ENCODE peak calls at places on chromosomes 4 and X, in seven cellular contexts. G is transverse colon, I is A549, X is osteoblast, P is upper lobe of left lung, B is OCI-LY7, E is PC-3. W is an unnamed sample.

GRCh38 chr4:168631241-168632151 is 134.6 kb downstream of the PALLD start:
- DNase-seq in G (peak), I (peak), X (peak), P (peak), B (no peak), E (peak), W (peak)

GRCh38 chr4:80207172-80207583 is 9.9 kb downstream of the PRDM8 start:
- DNase-seq in G (no peak), I (no peak), X (peak), P (no peak), B (no peak), E (no peak), W (no peak)

GRCh38 chrX:103687073-103687695 is 685 bp upstream of the MORF4L2 start:
- DNase-seq in G (peak), I (peak), X (peak), P (peak), B (peak), E (peak), W (peak)

GRCh38 chrX:122626871-122627270 is 557.2 kb upstream of the GRIA3 start:
- DNase-seq in G (no peak), I (no peak), X (no peak), P (no peak), B (no peak), E (peak), W (no peak)

GRCh38 chr4:42718336-42718735 is 61.4 kb upstream of the ATP8A1 start:
- DNase-seq in G (no peak), I (no peak), X (no peak), P (no peak), B (no peak), E (no peak), W (no peak)

GRCh38 chr4:118351851-118352827 is 664 bp downstream of the PRSS12 start:
- DNase-seq in G (peak), I (peak), X (peak), P (peak), B (no peak), E (no peak), W (peak)

GRCh38 chr4:75497133-75497532 is 17.1 kb downstream of the RCHY1 start:
- DNase-seq in G (no peak), I (no peak), X (no peak), P (no peak), B (no peak), E (peak), W (no peak)

GRCh38 chrX:57871463-57871862 is 38.8 kb downstream of the ZXDA start:
- DNase-seq in G (no peak), I (no peak), X (no peak), P (no peak), B (no peak), E (no peak), W (no peak)

GRCh38 chr4:158255727-158256324 is 45.5 kb downstream of the TMEM144 start:
- DNase-seq in G (no peak), I (peak), X (no peak), P (no peak), B (peak), E (peak), W (peak)

GRCh38 chrX:106468433-106468832 is 143.3 kb upstream of the RADX start:
- DNase-seq in G (no peak), I (no peak), X (no peak), P (no peak), B (no peak), E (no peak), W (no peak)

GRCh38 chrX:124151195-124151594 is 181.3 kb upstream of the TEX13D start:
- DNase-seq in G (no peak), I (no peak), X (no peak), P (no peak), B (no peak), E (no peak), W (no peak)

GRCh38 chr4:168995537-168996295 is 14.3 kb downstream of the CBR4 start:
- DNase-seq in G (no peak), I (peak), X (no peak), P (no peak), B (no peak), E (peak), W (peak)

GRCh38 chrX:88425739-88426138 is 321.3 kb upstream of the CPXCR1 start:
- DNase-seq in G (no peak), I (peak), X (no peak), P (no peak), B (no peak), E (peak), W (peak)

GRCh38 chr4:88442636-88443260 is 14.2 kb upstream of the HERC5 start:
- DNase-seq in G (no peak), I (no peak), X (no peak), P (no peak), B (no peak), E (no peak), W (no peak)

GRCh38 chr4:17327587-17327986 is 184.3 kb downstream of the QDPR start:
- DNase-seq in G (no peak), I (no peak), X (no peak), P (no peak), B (no peak), E (no peak), W (no peak)

GRCh38 chrX:7059214-7059838 is 88.2 kb upstream of the STS start:
- DNase-seq in G (no peak), I (no peak), X (no peak), P (no peak), B (no peak), E (no peak), W (no peak)
- H3K27ac ChIP-seq in G (no peak), I (no peak), X (no peak), P (no peak), B (no peak), E (no peak), W (no peak)

GRCh38 chr4:82372874-82373815 is 646 bp downstream of the HNRNPD start:
- DNase-seq in G (peak), I (peak), X (peak), P (peak), B (peak), E (peak), W (peak)

GRCh38 chr4:82380344-82380743 is 6.6 kb upstream of the HNRNPD start:
- DNase-seq in G (no peak), I (no peak), X (no peak), P (no peak), B (no peak), E (peak), W (no peak)

GRCh38 chr4:82372502-82372873 is 1.3 kb downstream of the HNRNPD start:
- DNase-seq in G (peak), I (peak), X (no peak), P (peak), B (peak), E (peak), W (peak)

GRCh38 chr4:82373816-82374740 is at the start of gene HNRNPD:
- DNase-seq in G (peak), I (peak), X (peak), P (peak), B (peak), E (peak), W (peak)

DNA sequence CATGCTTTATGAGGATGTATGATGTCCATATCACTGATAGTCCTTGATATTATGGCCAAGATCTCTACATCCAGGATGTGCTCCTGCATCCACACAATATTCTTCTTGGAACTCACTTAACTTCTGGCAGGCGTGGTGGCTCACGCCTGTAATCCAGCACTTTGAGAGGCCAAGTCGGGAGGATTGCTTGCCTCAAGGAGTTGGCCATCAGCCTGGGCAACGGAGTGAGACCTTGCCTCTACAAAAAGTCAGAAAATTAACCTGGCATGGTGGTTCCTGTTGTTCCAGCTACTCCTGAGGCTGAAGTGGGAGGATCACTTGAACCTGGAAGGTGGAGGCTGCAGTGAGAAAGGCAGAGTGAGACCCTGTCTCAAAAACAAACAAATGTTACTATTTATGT is 2.3 kb upstream of the HNRNPD start:
- DNase-seq in G (no peak), I (no peak), X (no peak), P (no peak), B (no peak), E (no peak), W (no peak)
- H3K4me3 ChIP-seq in G (no peak), I (no peak), X (no peak), P (no peak), B (peak), E (peak), W (no peak)

DNA sequence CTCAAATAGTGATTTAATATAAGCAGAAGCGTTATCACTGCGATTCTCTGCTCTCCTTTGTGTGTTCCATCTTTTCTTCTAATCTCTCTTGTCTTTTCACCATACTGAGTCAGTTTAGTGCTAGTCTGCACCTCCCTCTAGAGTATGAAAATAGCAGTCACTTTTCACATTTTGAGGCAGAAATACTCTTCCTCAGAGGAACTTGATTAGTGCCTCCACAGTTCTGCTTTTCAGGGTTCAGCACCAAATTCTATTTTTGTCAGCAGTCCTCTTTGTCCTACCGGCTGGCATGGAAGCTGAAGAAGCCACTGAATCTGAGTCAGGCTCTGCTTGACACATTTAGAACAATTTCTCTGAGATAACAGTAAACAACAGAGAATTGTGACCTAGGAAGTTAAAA is 49.7 kb upstream of the ANKRD17 start:
- DNase-seq in G (no peak), I (peak), X (no peak), P (no peak), B (peak), E (peak), W (no peak)
- TF ChIP-seq CTCF in G (no peak), I (peak), X (peak), P (no peak), B (peak), E (peak), W (peak)

DNA sequence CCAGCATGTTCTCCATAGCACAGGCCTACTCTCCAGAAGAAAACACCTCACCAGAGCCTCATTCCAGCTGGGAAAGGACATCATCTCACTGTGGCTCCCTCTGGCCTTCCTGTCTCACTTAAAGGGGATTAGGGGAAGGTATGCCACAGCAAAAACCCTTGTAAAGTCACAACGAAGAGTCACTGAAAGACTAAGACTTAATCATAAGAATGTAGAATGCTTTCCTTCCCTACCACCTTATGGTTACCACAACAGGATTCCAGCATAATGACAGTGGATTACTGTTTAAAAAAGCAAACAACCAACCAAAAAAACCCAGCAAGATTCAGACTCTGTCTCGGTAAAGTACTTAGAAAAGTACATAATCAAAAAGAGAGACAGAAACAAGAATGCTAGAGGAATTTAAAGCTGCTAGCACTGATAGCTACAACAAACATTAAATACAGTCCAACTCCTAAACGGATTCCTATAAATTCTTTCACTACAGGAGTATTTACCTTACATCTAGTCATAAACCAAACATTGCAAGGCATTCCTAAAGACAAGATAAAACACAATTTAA is 75.1 kb downstream of the BANK1 start:
- DNase-seq in G (no peak), I (peak), X (peak), P (no peak), B (no peak), E (peak), W (no peak)
- H3K27ac ChIP-seq in G (no peak), I (peak), X (peak), P (no peak), B (no peak), E (peak), W (no peak)

DNA sequence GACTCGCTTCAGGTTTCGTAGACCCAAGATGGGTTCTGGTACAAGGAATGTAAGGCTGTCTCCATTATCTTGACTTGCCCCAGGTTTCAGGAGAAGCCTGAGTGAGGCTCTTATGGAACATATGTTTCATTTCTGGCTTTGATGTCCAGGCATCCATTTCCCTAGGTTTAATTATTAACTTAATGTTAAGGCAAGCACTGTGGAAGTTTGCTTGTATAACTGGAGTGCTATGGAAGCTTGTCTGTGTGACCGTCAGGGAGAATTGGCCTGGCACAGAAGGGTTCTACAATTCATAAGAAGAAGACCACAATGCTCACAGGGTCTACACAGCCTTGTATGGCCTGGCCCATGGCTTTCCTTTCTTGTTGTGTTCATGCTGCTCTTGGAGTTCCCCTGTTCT is 47.2 kb upstream of the PPP1R2C start:
- DNase-seq in G (no peak), I (no peak), X (no peak), P (no peak), B (no peak), E (no peak), W (no peak)
- H3K4me3 ChIP-seq in G (no peak), I (no peak), X (no peak), P (no peak), B (no peak), E (no peak), W (no peak)

GRCh38 chr4:142922720-142923119 is 76.6 kb upstream of the INPP4B start:
- DNase-seq in G (no peak), I (no peak), X (no peak), P (no peak), B (no peak), E (no peak), W (no peak)

GRCh38 chr4:142923619-142924018 is 77.5 kb upstream of the INPP4B start:
- DNase-seq in G (no peak), I (no peak), X (no peak), P (no peak), B (no peak), E (no peak), W (no peak)

GRCh38 chr4:142913034-142913433 is 66.9 kb upstream of the INPP4B start:
- DNase-seq in G (no peak), I (no peak), X (no peak), P (no peak), B (no peak), E (no peak), W (no peak)

GRCh38 chr4:142913461-142914030 is 67.4 kb upstream of the INPP4B start:
- DNase-seq in G (no peak), I (no peak), X (no peak), P (no peak), B (no peak), E (no peak), W (no peak)

GRCh38 chr4:142917678-142918077 is 71.6 kb upstream of the INPP4B start:
- DNase-seq in G (no peak), I (peak), X (no peak), P (no peak), B (no peak), E (peak), W (no peak)
- TF ChIP-seq CTCF in G (no peak), I (no peak), X (no peak), P (no peak), B (no peak), E (peak), W (no peak)

GRCh38 chr4:2662598-2662997 is 93.5 kb downstream of the TNIP2 start:
- DNase-seq in G (no peak), I (peak), X (peak), P (no peak), B (no peak), E (peak), W (peak)
- H3K27ac ChIP-seq in G (no peak), I (no peak), X (peak), P (peak), B (no peak), E (no peak), W (no peak)

DNA sequence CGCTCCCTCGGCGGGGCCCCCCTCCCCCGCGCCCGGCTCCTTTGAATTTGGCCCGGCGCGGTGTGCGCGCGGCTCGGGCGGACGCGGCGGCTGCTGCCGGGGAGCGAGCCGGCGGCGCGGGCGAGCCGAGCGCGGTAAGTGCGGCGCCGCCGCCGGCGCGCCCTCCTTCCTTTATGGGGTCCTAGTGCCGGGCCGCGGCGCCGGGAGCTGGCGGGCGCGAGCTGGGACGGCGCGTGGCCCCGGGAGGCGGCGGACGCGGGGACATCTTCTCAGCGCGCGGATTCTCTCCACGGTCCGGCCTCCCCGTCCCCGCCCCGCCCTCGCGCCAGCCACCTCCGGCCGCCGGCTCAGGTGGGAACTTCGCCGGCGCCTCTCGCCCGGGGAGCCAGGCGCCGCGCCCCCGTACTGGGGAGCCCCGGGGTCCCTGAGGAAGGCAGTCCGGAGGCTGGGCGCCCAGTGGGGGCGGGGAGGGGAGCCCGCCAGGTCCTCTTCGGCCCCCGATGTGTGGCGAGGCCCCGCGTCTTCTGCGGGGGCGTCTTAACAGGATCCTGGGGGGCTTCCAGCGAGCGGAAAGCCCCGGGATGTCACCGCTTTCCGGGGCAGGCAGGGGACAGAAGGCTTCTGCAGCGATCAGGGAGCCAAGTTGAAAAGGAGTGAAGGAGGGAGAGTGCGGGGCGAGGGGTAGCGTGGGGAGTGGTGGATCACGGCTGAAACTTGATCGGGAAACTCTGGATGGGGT is 98.4 kb upstream of the TENM3 start:
- DNase-seq in G (no peak), I (no peak), X (peak), P (no peak), B (no peak), E (no peak), W (peak)
- H3K4me3 ChIP-seq in G (peak), I (peak), X (peak), P (peak), B (no peak), E (peak), W (peak)

GRCh38 chrX:118935352-118935751 is 39.1 kb upstream of the LONRF3 start:
- DNase-seq in G (no peak), I (no peak), X (no peak), P (no peak), B (no peak), E (no peak), W (no peak)
- TF ChIP-seq CTCF in G (no peak), I (no peak), X (no peak), P (no peak), B (no peak), E (no peak), W (no peak)